ENCODE peak calls at places on chromosomes 5 and 9, in nine cellular contexts. One of them, this sample, is unnamed.

GRCh38 chr5:81081461-81081835 is 121.3 kb downstream of the RASGRF2 start:
- DNase-seq in ELF-1: no peak
- DNase-seq in AG04450: no peak
- DNase-seq in DMS153: no peak
- DNase-seq in NAMALWA: no peak
- DNase-seq in globus pallidus: peak
- DNase-seq in AG10803: no peak
- DNase-seq in activated T-cell treated with anti-CD3 and anti-CD28 coated beads for 24 hours: no peak
- DNase-seq in stomach: no peak
- DNase-seq in this sample: no peak

GRCh38 chr5:8238080-8238479 is 369.1 kb downstream of the MTRR start:
- DNase-seq in activated T-cell treated with anti-CD3 and anti-CD28 coated beads for 24 hours: no peak
- DNase-seq in ELF-1: no peak
- DNase-seq in stomach: no peak
- DNase-seq in DMS153: no peak
- DNase-seq in NAMALWA: no peak
- DNase-seq in globus pallidus: no peak
- DNase-seq in AG04450: no peak
- DNase-seq in AG10803: no peak
- DNase-seq in this sample: no peak

GRCh38 chr9:136538599-136539426 is 7.0 kb downstream of the NOTCH1 start:
- DNase-seq in globus pallidus: no peak
- DNase-seq in NAMALWA: no peak
- DNase-seq in AG10803: no peak
- DNase-seq in ELF-1: no peak
- DNase-seq in activated T-cell treated with anti-CD3 and anti-CD28 coated beads for 24 hours: peak
- DNase-seq in DMS153: peak
- DNase-seq in AG04450: no peak
- DNase-seq in stomach: no peak
- DNase-seq in this sample: peak

GRCh38 chr5:92801921-92802320 is 779.1 kb downstream of the NR2F1-AS1 start:
- DNase-seq in activated T-cell treated with anti-CD3 and anti-CD28 coated beads for 24 hours: no peak
- DNase-seq in DMS153: peak
- DNase-seq in AG04450: no peak
- DNase-seq in globus pallidus: no peak
- DNase-seq in stomach: no peak
- DNase-seq in ELF-1: no peak
- DNase-seq in AG10803: peak
- DNase-seq in NAMALWA: no peak
- DNase-seq in this sample: no peak

GRCh38 chr5:126002222-126002897 is 420.8 kb upstream of the GRAMD2B start:
- DNase-seq in AG10803: peak
- DNase-seq in stomach: peak
- DNase-seq in ELF-1: no peak
- DNase-seq in DMS153: peak
- DNase-seq in activated T-cell treated with anti-CD3 and anti-CD28 coated beads for 24 hours: no peak
- DNase-seq in AG04450: peak
- DNase-seq in globus pallidus: peak
- DNase-seq in NAMALWA: no peak
- DNase-seq in this sample: no peak

GRCh38 chr5:155792873-155793272 is 534.1 kb upstream of the SGCD start:
- DNase-seq in AG04450: no peak
- DNase-seq in stomach: no peak
- DNase-seq in DMS153: no peak
- DNase-seq in ELF-1: no peak
- DNase-seq in activated T-cell treated with anti-CD3 and anti-CD28 coated beads for 24 hours: no peak
- DNase-seq in AG10803: no peak
- DNase-seq in globus pallidus: no peak
- DNase-seq in NAMALWA: no peak
- DNase-seq in this sample: no peak

GRCh38 chr5:91145233-91145620 is 237.9 kb downstream of the ARRDC3 start:
- DNase-seq in DMS153: no peak
- DNase-seq in ELF-1: no peak
- DNase-seq in AG10803: peak
- DNase-seq in AG04450: no peak
- DNase-seq in activated T-cell treated with anti-CD3 and anti-CD28 coated beads for 24 hours: no peak
- DNase-seq in globus pallidus: no peak
- DNase-seq in NAMALWA: no peak
- DNase-seq in stomach: no peak
- DNase-seq in this sample: peak

GRCh38 chr9:130128251-130128650 is 44.0 kb upstream of the NCS1 start:
- DNase-seq in stomach: peak
- DNase-seq in globus pallidus: no peak
- DNase-seq in AG10803: no peak
- DNase-seq in AG04450: no peak
- DNase-seq in activated T-cell treated with anti-CD3 and anti-CD28 coated beads for 24 hours: peak
- DNase-seq in NAMALWA: peak
- DNase-seq in DMS153: no peak
- DNase-seq in ELF-1: no peak
- DNase-seq in this sample: no peak

GRCh38 chr9:19552693-19553092 is 143.9 kb downstream of the ACER2 start:
- DNase-seq in NAMALWA: no peak
- DNase-seq in AG04450: no peak
- DNase-seq in stomach: no peak
- DNase-seq in activated T-cell treated with anti-CD3 and anti-CD28 coated beads for 24 hours: no peak
- DNase-seq in globus pallidus: peak
- DNase-seq in ELF-1: no peak
- DNase-seq in AG10803: no peak
- DNase-seq in DMS153: no peak
- DNase-seq in this sample: no peak

GRCh38 chr5:31113101-31113500 is 80.4 kb upstream of the CDH6 start:
- DNase-seq in AG10803: peak
- DNase-seq in ELF-1: no peak
- DNase-seq in activated T-cell treated with anti-CD3 and anti-CD28 coated beads for 24 hours: no peak
- DNase-seq in DMS153: no peak
- DNase-seq in stomach: no peak
- DNase-seq in globus pallidus: no peak
- DNase-seq in AG04450: peak
- DNase-seq in NAMALWA: no peak
- DNase-seq in this sample: no peak

GRCh38 chr5:30626557-30626956 is 566.9 kb upstream of the CDH6 start:
- DNase-seq in stomach: no peak
- DNase-seq in ELF-1: no peak
- DNase-seq in globus pallidus: no peak
- DNase-seq in NAMALWA: no peak
- DNase-seq in AG04450: no peak
- DNase-seq in activated T-cell treated with anti-CD3 and anti-CD28 coated beads for 24 hours: no peak
- DNase-seq in AG10803: no peak
- DNase-seq in DMS153: no peak
- DNase-seq in this sample: no peak

GRCh38 chr5:149053027-149053705 is 9.7 kb downstream of the SH3TC2 start:
- DNase-seq in DMS153: no peak
- DNase-seq in globus pallidus: no peak
- DNase-seq in NAMALWA: no peak
- DNase-seq in AG10803: peak
- DNase-seq in stomach: no peak
- DNase-seq in AG04450: no peak
- DNase-seq in ELF-1: no peak
- DNase-seq in activated T-cell treated with anti-CD3 and anti-CD28 coated beads for 24 hours: no peak
- DNase-seq in this sample: no peak

GRCh38 chr9:136088939-136089696 is 6.0 kb downstream of the NACC2 start:
- DNase-seq in ELF-1: no peak
- DNase-seq in NAMALWA: peak
- DNase-seq in stomach: no peak
- DNase-seq in activated T-cell treated with anti-CD3 and anti-CD28 coated beads for 24 hours: no peak
- DNase-seq in AG10803: no peak
- DNase-seq in AG04450: no peak
- DNase-seq in globus pallidus: no peak
- DNase-seq in DMS153: no peak
- DNase-seq in this sample: no peak

GRCh38 chr9:33782395-33783152 is 12.8 kb upstream of the PRSS3 start:
- DNase-seq in AG10803: peak
- DNase-seq in ELF-1: no peak
- DNase-seq in stomach: no peak
- DNase-seq in AG04450: peak
- DNase-seq in globus pallidus: no peak
- DNase-seq in NAMALWA: no peak
- DNase-seq in activated T-cell treated with anti-CD3 and anti-CD28 coated beads for 24 hours: no peak
- DNase-seq in DMS153: no peak
- DNase-seq in this sample: peak

This sample was measured in dermis microvascular lymphatic vessel endothelial cell.